ENCODE peak calls at places on chromosomes 1 and 21, in five cellular contexts. W, Q, N, X and C are unnamed samples.
A peak's percentile ranks its signal among the peaks of the same experiment; 100 is the strongest.

GRCh38 chr1:154485905-154486304 is 16.1 kb upstream of the TDRD10 start:
- DNase-seq in Q (no peak), X (no peak), W (no peak), N (no peak), C (no peak)

GRCh38 chr1:109371271-109371739 is 26.4 kb downstream of the SORT1 start:
- DNase-seq in X (peak; percentile 75), Q (no peak), W (peak; percentile 89), N (no peak), C (peak; percentile 82)

GRCh38 chr1:155185783-155186265 is 12.2 kb downstream of the TRIM46 start:
- DNase-seq in X (no peak), N (no peak), Q (no peak), W (no peak), C (no peak)

GRCh38 chr1:115183711-115184259 is 94.5 kb upstream of the TSPAN2 start:
- DNase-seq in W (no peak), Q (no peak), N (no peak), X (no peak), C (no peak)

GRCh38 chr1:2590233-2591141 is 3.9 kb downstream of the PRXL2B start:
- DNase-seq in W (no peak), N (no peak), X (no peak), Q (no peak), C (no peak)

GRCh38 chr1:231986631-231987291 is 360.2 kb downstream of the DISC1 start:
- DNase-seq in N (no peak), Q (no peak), X (peak; percentile 76), W (no peak), C (peak; percentile 32)

GRCh38 chr1:29424266-29424665 is 187.9 kb downstream of the PTPRU start:
- DNase-seq in X (no peak), N (no peak), Q (no peak), W (no peak), C (no peak)

GRCh38 chr21:42513151-42513984 is at the start of gene SLC37A1:
- DNase-seq in Q (peak; percentile 54), N (no peak), X (no peak), W (no peak), C (peak; percentile 51)

GRCh38 chr1:45014403-45015028 is 2.5 kb downstream of the UROD start:
- DNase-seq in N (peak; percentile 53), X (peak; percentile 94), Q (peak; percentile 71), W (peak; percentile 72), C (peak; percentile 91)

GRCh38 chr1:14182801-14183200 is 415.7 kb upstream of the KAZN start:
- DNase-seq in W (no peak), Q (no peak), X (no peak), N (no peak), C (no peak)

GRCh38 chr21:43716376-43717165 is 2.4 kb upstream of the PDXK start:
- DNase-seq in Q (no peak), X (no peak), N (no peak), W (no peak), C (peak; percentile 74)

GRCh38 chr1:84774674-84775548 is 84.7 kb upstream of the SSX2IP start:
- DNase-seq in X (no peak), Q (no peak), N (no peak), W (no peak), C (no peak)

GRCh38 chr1:110674337-110675059 is at the start of gene KCNA3:
- DNase-seq in Q (peak; percentile 81), N (no peak), W (no peak), X (no peak), C (peak; percentile 49)

GRCh38 chr1:201530741-201531521 is 8.0 kb upstream of the NAV1 start:
- DNase-seq in X (peak; percentile 91), N (no peak), W (peak; percentile 92), Q (peak; percentile 90), C (peak; percentile 91)

GRCh38 chr1:3463408-3463811 is 8.9 kb downstream of the ARHGEF16 start:
- DNase-seq in X (no peak), Q (no peak), W (no peak), N (no peak), C (no peak)

GRCh38 chr1:186710696-186711095 is 30.5 kb upstream of the PTGS2 start:
- DNase-seq in N (no peak), Q (no peak), W (no peak), X (no peak), C (no peak)

GRCh38 chr1:65952692-65953091 is 160.0 kb downstream of the PDE4B start:
- DNase-seq in N (no peak), Q (no peak), W (no peak), X (peak; percentile 34), C (no peak)

GRCh38 chr1:243996223-243996622 is 54.9 kb upstream of the ZBTB18 start:
- DNase-seq in W (no peak), Q (no peak), X (no peak), N (no peak), C (no peak)

GRCh38 chr1:24212376-24212775 is 25.3 kb upstream of the IFNLR1 start:
- DNase-seq in Q (no peak), W (no peak), N (no peak), X (no peak), C (no peak)

GRCh38 chr21:17293194-17293593 is 219.6 kb upstream of the CXADR start:
- DNase-seq in N (no peak), Q (no peak), X (no peak), W (no peak), C (no peak)

GRCh38 chr1:231628207-231628876 is 1.8 kb downstream of the DISC1 start:
- DNase-seq in W (no peak), Q (no peak), N (no peak), X (peak; percentile 38), C (no peak)

GRCh38 chr1:29969576-29969975 is 733.3 kb downstream of the PTPRU start:
- DNase-seq in X (no peak), N (no peak), W (no peak), Q (no peak), C (peak; percentile 23)

GRCh38 chr1:112285808-112286207 is 110.2 kb upstream of the CTTNBP2NL start:
- DNase-seq in Q (no peak), W (no peak), N (no peak), X (no peak), C (no peak)

GRCh38 chr1:182383037-182383661 is 8.4 kb downstream of the GLUL start:
- DNase-seq in N (no peak), Q (no peak), X (no peak), W (no peak), C (no peak)

GRCh38 chr1:215377736-215378135 is 189.4 kb upstream of the KCTD3 start:
- DNase-seq in Q (no peak), N (no peak), X (no peak), W (peak; percentile 43), C (peak; percentile 35)

GRCh38 chr1:183655562-183656075 is 2.5 kb upstream of the APOBEC4 start:
- DNase-seq in W (peak; percentile 72), Q (peak; percentile 83), N (peak; percentile 47), X (peak; percentile 89), C (peak; percentile 92)

GRCh38 chr1:23837905-23838304 is 12.7 kb upstream of the HMGCL start:
- DNase-seq in X (no peak), Q (no peak), W (no peak), N (no peak), C (no peak)

GRCh38 chr1:18480315-18481189 is at the start of gene KLHDC7A:
- DNase-seq in N (no peak), W (no peak), Q (no peak), X (no peak), C (peak; percentile 65)

GRCh38 chr21:39705849-39706248 is 39.1 kb upstream of the IGSF5 start:
- DNase-seq in N (no peak), Q (no peak), X (peak; percentile 64), W (no peak), C (no peak)

GRCh38 chr21:45403825-45404725 is 890 bp upstream of the COL18A1 start:
- DNase-seq in W (no peak), Q (peak; percentile 31), X (peak; percentile 37), N (peak; percentile 58), C (peak; percentile 80)

GRCh38 chr1:64956733-64957441 is 9.5 kb downstream of the JAK1 start:
- DNase-seq in N (no peak), X (peak; percentile 20), Q (no peak), W (no peak), C (no peak)

GRCh38 chr1:206985162-206985749 is 15.0 kb upstream of the FCAMR start:
- DNase-seq in N (no peak), W (no peak), Q (no peak), X (no peak), C (no peak)

GRCh38 chr1:55007626-55008025 is 8.9 kb downstream of the BSND start:
- DNase-seq in N (no peak), Q (no peak), W (peak; percentile 51), X (peak; percentile 60), C (peak; percentile 61)

GRCh38 chr1:245682638-245683376 is 528.0 kb downstream of the KIF26B start:
- DNase-seq in W (peak; percentile 6), X (no peak), N (no peak), Q (no peak), C (no peak)

GRCh38 chr21:16002872-16003466 is 273.2 kb downstream of the USP25 start:
- DNase-seq in Q (no peak), X (peak; percentile 75), W (no peak), N (no peak), C (peak; percentile 34)

GRCh38 chr1:231334079-231334666 is 3.5 kb downstream of the EXOC8 start:
- DNase-seq in N (no peak), X (no peak), Q (no peak), W (no peak), C (no peak)